ENCODE peak calls at places on chromosomes 11 and 22, in eight cellular contexts. One of them, this sample, is unnamed.

GRCh38 chr22:42134033-42135020 is 3.7 kb upstream of the CYP2D6 start:
- DNase-seq in WTC11: no peak
- DNase-seq in GM20000: no peak
- DNase-seq in endothelial cell of umbilical vein: no peak
- DNase-seq in CD4-positive, alpha-beta T cell: no peak
- DNase-seq in AG04450: no peak
- DNase-seq in mucosa of descending colon: no peak
- DNase-seq in ascending aorta: peak; percentile 62
- DNase-seq in this sample: no peak

GRCh38 chr11:133041928-133042890 is 490.1 kb downstream of the OPCML start:
- DNase-seq in GM20000: no peak
- DNase-seq in ascending aorta: no peak
- DNase-seq in CD4-positive, alpha-beta T cell: no peak
- DNase-seq in WTC11: no peak
- DNase-seq in mucosa of descending colon: no peak
- DNase-seq in AG04450: no peak
- DNase-seq in endothelial cell of umbilical vein: no peak
- DNase-seq in this sample: no peak

GRCh38 chr22:21998595-21999247 is 16.1 kb upstream of the TOP3B start:
- DNase-seq in ascending aorta: no peak
- DNase-seq in CD4-positive, alpha-beta T cell: no peak
- DNase-seq in mucosa of descending colon: no peak
- DNase-seq in endothelial cell of umbilical vein: no peak
- DNase-seq in WTC11: no peak
- DNase-seq in AG04450: no peak
- DNase-seq in GM20000: no peak
- DNase-seq in this sample: no peak

GRCh38 chr22:28909375-28909774 is 26.0 kb downstream of the ZNRF3 start:
- DNase-seq in AG04450: no peak
- DNase-seq in ascending aorta: no peak
- DNase-seq in WTC11: no peak
- DNase-seq in GM20000: peak; percentile 55
- DNase-seq in mucosa of descending colon: no peak
- DNase-seq in endothelial cell of umbilical vein: no peak
- DNase-seq in CD4-positive, alpha-beta T cell: no peak
- DNase-seq in this sample: no peak

GRCh38 chr11:60785136-60785535 is at the start of gene MS4A10:
- DNase-seq in GM20000: no peak
- DNase-seq in WTC11: no peak
- DNase-seq in AG04450: no peak
- DNase-seq in endothelial cell of umbilical vein: no peak
- DNase-seq in CD4-positive, alpha-beta T cell: no peak
- DNase-seq in mucosa of descending colon: no peak
- DNase-seq in ascending aorta: no peak
- DNase-seq in this sample: no peak

GRCh38 chr22:50688448-50688847 is 15.8 kb downstream of the SHANK3 start:
- DNase-seq in WTC11: no peak
- DNase-seq in GM20000: no peak
- DNase-seq in AG04450: no peak
- DNase-seq in endothelial cell of umbilical vein: no peak
- DNase-seq in ascending aorta: no peak
- DNase-seq in mucosa of descending colon: no peak
- DNase-seq in CD4-positive, alpha-beta T cell: no peak
- DNase-seq in this sample: no peak

GRCh38 chr11:112776834-112777793 is 184.1 kb upstream of the NCAM1 start:
- DNase-seq in AG04450: no peak
- DNase-seq in GM20000: no peak
- DNase-seq in CD4-positive, alpha-beta T cell: no peak
- DNase-seq in WTC11: no peak
- DNase-seq in ascending aorta: no peak
- DNase-seq in mucosa of descending colon: no peak
- DNase-seq in endothelial cell of umbilical vein: no peak
- DNase-seq in this sample: no peak

GRCh38 chr22:22554324-22555284 is 4.5 kb downstream of the PRAME start:
- DNase-seq in WTC11: no peak
- DNase-seq in AG04450: no peak
- DNase-seq in endothelial cell of umbilical vein: no peak
- DNase-seq in CD4-positive, alpha-beta T cell: no peak
- DNase-seq in GM20000: peak; percentile 60
- DNase-seq in ascending aorta: no peak
- DNase-seq in mucosa of descending colon: no peak
- DNase-seq in this sample: no peak

GRCh38 chr22:38755911-38756532 is at the start of gene SUN2:
- DNase-seq in ascending aorta: peak; percentile 97
- DNase-seq in WTC11: peak; percentile 80
- DNase-seq in GM20000: peak; percentile 100
- DNase-seq in CD4-positive, alpha-beta T cell: peak; percentile 96
- DNase-seq in AG04450: peak; percentile 34
- DNase-seq in endothelial cell of umbilical vein: peak; percentile 88
- DNase-seq in mucosa of descending colon: peak; percentile 97
- DNase-seq in this sample: peak; percentile 57

GRCh38 chr11:131883332-131883731 is 512.9 kb downstream of the NTM start:
- DNase-seq in AG04450: no peak
- DNase-seq in ascending aorta: no peak
- DNase-seq in CD4-positive, alpha-beta T cell: no peak
- DNase-seq in GM20000: no peak
- DNase-seq in endothelial cell of umbilical vein: no peak
- DNase-seq in mucosa of descending colon: no peak
- DNase-seq in WTC11: no peak
- DNase-seq in this sample: no peak

DNA sequence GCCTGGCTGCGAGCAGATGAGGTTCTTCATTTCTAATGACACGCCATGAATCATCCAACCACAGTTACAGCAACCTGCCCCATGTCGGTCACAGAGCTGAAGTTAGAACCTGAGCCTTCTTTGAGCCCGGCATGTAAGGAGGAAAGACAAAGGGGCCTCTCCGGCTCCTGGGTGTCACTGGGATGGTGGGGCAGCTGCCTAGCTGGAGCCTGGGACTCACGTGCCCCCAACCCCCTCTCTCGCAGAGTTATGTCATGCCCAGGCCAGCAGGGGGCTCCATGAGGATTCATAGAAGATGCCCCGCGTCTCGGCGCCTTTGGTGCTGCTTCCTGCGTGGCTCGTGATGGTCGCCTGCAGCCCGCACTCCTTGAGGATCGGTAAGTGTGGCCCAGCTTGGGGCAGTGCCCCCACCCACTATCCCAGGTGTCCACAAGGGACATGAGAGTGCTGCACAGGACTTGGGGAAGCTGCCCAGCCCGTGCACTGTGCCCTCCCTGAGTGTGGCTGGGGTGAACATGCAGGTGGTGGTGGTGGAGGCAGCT is 148.5 kb downstream of the GRIK4 start:
- DNase-seq in endothelial cell of umbilical vein: peak; percentile 19
- DNase-seq in CD4-positive, alpha-beta T cell: no peak
- DNase-seq in mucosa of descending colon: no peak
- DNase-seq in ascending aorta: no peak
- DNase-seq in AG04450: no peak
- DNase-seq in WTC11: peak; percentile 84
- DNase-seq in GM20000: peak; percentile 63
- DNase-seq in this sample: no peak
- TF ChIP-seq CTCF in endothelial cell of umbilical vein: peak; percentile 63
- TF ChIP-seq CTCF in CD4-positive, alpha-beta T cell: no peak
- TF ChIP-seq CTCF in mucosa of descending colon: no peak
- TF ChIP-seq CTCF in ascending aorta: peak; percentile 12
- TF ChIP-seq CTCF in AG04450: peak; percentile 32
- TF ChIP-seq CTCF in WTC11: peak; percentile 67
- TF ChIP-seq CTCF in GM20000: peak; percentile 60
- TF ChIP-seq CTCF in this sample: peak; percentile 28

GRCh38 chr11:14082338-14082737 is 119.8 kb downstream of the SPON1 start:
- DNase-seq in WTC11: no peak
- DNase-seq in AG04450: no peak
- DNase-seq in GM20000: no peak
- DNase-seq in CD4-positive, alpha-beta T cell: no peak
- DNase-seq in endothelial cell of umbilical vein: no peak
- DNase-seq in ascending aorta: no peak
- DNase-seq in mucosa of descending colon: no peak
- DNase-seq in this sample: no peak

GRCh38 chr11:14081541-14082211 is 119.2 kb downstream of the SPON1 start:
- DNase-seq in CD4-positive, alpha-beta T cell: no peak
- DNase-seq in AG04450: no peak
- DNase-seq in mucosa of descending colon: no peak
- DNase-seq in GM20000: no peak
- DNase-seq in endothelial cell of umbilical vein: peak; percentile 31
- DNase-seq in ascending aorta: no peak
- DNase-seq in WTC11: no peak
- DNase-seq in this sample: no peak

GRCh38 chr11:14075679-14076078 is 113.2 kb downstream of the SPON1 start:
- DNase-seq in WTC11: no peak
- DNase-seq in ascending aorta: no peak
- DNase-seq in CD4-positive, alpha-beta T cell: no peak
- DNase-seq in endothelial cell of umbilical vein: no peak
- DNase-seq in mucosa of descending colon: no peak
- DNase-seq in GM20000: no peak
- DNase-seq in AG04450: no peak
- DNase-seq in this sample: no peak

GRCh38 chr11:14075118-14075601 is 112.6 kb downstream of the SPON1 start:
- DNase-seq in WTC11: peak; percentile 23
- DNase-seq in GM20000: no peak
- DNase-seq in mucosa of descending colon: no peak
- DNase-seq in ascending aorta: no peak
- DNase-seq in CD4-positive, alpha-beta T cell: peak; percentile 59
- DNase-seq in endothelial cell of umbilical vein: no peak
- DNase-seq in AG04450: no peak
- DNase-seq in this sample: no peak

DNA sequence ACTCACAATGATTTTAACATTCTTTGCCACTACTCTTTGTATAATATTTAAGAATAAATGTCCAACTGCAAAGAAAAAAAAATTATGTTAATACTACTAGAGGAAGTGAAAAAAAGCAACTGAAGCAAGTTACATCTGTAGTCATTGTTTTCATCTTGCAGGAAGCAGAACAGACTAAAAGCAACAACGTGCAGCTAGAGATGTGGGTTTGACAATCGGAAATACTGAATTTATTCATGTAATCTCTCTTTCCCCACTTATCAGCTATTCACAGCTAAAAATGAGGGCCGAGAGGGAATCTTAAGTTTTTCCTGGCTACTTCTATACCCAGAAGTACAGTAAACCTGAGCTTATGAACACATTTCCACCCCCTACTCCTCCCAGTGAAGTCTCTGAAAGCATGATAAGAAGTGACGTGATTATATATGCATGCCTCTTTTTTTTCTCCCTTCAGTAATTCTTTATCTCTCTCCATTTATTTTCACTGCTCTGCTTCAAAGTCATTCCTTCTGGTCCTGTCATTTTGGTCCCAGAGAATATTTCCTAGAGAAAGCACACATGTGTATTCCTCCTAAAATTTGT is 116.5 kb downstream of the SPON1 start:
- DNase-seq in endothelial cell of umbilical vein: peak; percentile 37
- DNase-seq in GM20000: no peak
- DNase-seq in WTC11: no peak
- DNase-seq in mucosa of descending colon: no peak
- DNase-seq in ascending aorta: no peak
- DNase-seq in AG04450: no peak
- DNase-seq in CD4-positive, alpha-beta T cell: no peak
- DNase-seq in this sample: no peak
- TF ChIP-seq CTCF in endothelial cell of umbilical vein: no peak
- TF ChIP-seq CTCF in GM20000: no peak
- TF ChIP-seq CTCF in WTC11: no peak
- TF ChIP-seq CTCF in mucosa of descending colon: no peak
- TF ChIP-seq CTCF in ascending aorta: no peak
- TF ChIP-seq CTCF in AG04450: no peak
- TF ChIP-seq CTCF in CD4-positive, alpha-beta T cell: no peak
- TF ChIP-seq CTCF in this sample: no peak

GRCh38 chr11:11667056-11667455 is 45.3 kb upstream of the GALNT18 start:
- DNase-seq in endothelial cell of umbilical vein: no peak
- DNase-seq in AG04450: no peak
- DNase-seq in CD4-positive, alpha-beta T cell: no peak
- DNase-seq in ascending aorta: no peak
- DNase-seq in GM20000: no peak
- DNase-seq in WTC11: no peak
- DNase-seq in mucosa of descending colon: no peak
- DNase-seq in this sample: no peak
- TF ChIP-seq CTCF in endothelial cell of umbilical vein: no peak
- TF ChIP-seq CTCF in AG04450: peak; percentile 17
- TF ChIP-seq CTCF in CD4-positive, alpha-beta T cell: no peak
- TF ChIP-seq CTCF in ascending aorta: no peak
- TF ChIP-seq CTCF in GM20000: no peak
- TF ChIP-seq CTCF in WTC11: no peak
- TF ChIP-seq CTCF in mucosa of descending colon: no peak
- TF ChIP-seq CTCF in this sample: no peak

GRCh38 chr11:33151411-33151810 is 9.9 kb downstream of the CSTF3 start:
- DNase-seq in GM20000: no peak
- DNase-seq in AG04450: no peak
- DNase-seq in CD4-positive, alpha-beta T cell: no peak
- DNase-seq in ascending aorta: no peak
- DNase-seq in WTC11: no peak
- DNase-seq in endothelial cell of umbilical vein: peak; percentile 64
- DNase-seq in mucosa of descending colon: no peak
- DNase-seq in this sample: no peak
- TF ChIP-seq CTCF in GM20000: no peak
- TF ChIP-seq CTCF in AG04450: no peak
- TF ChIP-seq CTCF in CD4-positive, alpha-beta T cell: no peak
- TF ChIP-seq CTCF in ascending aorta: no peak
- TF ChIP-seq CTCF in WTC11: no peak
- TF ChIP-seq CTCF in endothelial cell of umbilical vein: no peak
- TF ChIP-seq CTCF in mucosa of descending colon: no peak
- TF ChIP-seq CTCF in this sample: no peak

GRCh38 chr11:77073328-77074001 is 6.7 kb downstream of the CAPN5 start:
- DNase-seq in WTC11: no peak
- DNase-seq in mucosa of descending colon: peak; percentile 92
- DNase-seq in CD4-positive, alpha-beta T cell: no peak
- DNase-seq in endothelial cell of umbilical vein: peak; percentile 88
- DNase-seq in AG04450: peak; percentile 80
- DNase-seq in GM20000: peak; percentile 26
- DNase-seq in ascending aorta: peak; percentile 95
- DNase-seq in this sample: peak; percentile 89
- TF ChIP-seq CTCF in WTC11: no peak
- TF ChIP-seq CTCF in mucosa of descending colon: peak; percentile 56
- TF ChIP-seq CTCF in CD4-positive, alpha-beta T cell: no peak
- TF ChIP-seq CTCF in endothelial cell of umbilical vein: peak; percentile 28
- TF ChIP-seq CTCF in AG04450: peak; percentile 56
- TF ChIP-seq CTCF in GM20000: no peak
- TF ChIP-seq CTCF in ascending aorta: peak; percentile 67
- TF ChIP-seq CTCF in this sample: peak; percentile 89

DNA sequence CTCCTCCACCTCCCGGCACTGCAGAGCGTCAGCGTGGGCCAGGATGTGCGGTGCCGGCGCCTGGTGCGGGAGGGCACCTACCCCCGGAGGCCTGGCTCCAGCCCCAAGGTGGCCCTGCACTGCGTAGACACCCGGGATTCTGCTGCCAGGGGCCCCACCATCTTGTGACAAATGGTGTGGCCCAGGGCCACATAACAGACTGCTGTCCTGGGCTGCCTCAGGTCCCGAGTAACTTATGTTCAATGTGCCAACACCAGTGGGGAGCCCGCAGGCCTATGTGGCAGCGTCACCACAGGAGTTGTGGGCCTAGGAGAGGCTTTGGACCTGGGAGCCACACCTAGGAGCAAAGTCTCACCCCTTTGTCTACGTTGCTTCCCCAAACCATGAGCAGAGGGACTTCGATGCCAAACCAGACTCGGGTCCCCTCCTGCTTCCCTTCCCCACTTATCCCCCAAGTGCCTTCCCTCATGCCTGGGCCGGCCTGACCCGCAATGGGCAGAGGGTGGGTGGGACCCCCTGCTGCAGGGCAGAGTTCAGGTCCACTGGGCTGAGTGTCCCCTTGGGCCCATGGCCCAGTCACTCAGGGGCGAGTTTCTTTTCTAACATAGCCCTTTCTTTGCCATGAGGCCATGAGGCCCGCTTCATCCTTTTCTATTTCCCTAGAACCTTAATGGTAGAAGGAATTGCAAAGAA is 13.5 kb downstream of the TSKU start:
- DNase-seq in AG04450: no peak
- DNase-seq in CD4-positive, alpha-beta T cell: no peak
- DNase-seq in mucosa of descending colon: no peak
- DNase-seq in ascending aorta: peak; percentile 61
- DNase-seq in WTC11: no peak
- DNase-seq in endothelial cell of umbilical vein: no peak
- DNase-seq in GM20000: no peak
- DNase-seq in this sample: no peak
- TF ChIP-seq CTCF in AG04450: no peak
- TF ChIP-seq CTCF in CD4-positive, alpha-beta T cell: no peak
- TF ChIP-seq CTCF in mucosa of descending colon: no peak
- TF ChIP-seq CTCF in ascending aorta: no peak
- TF ChIP-seq CTCF in WTC11: no peak
- TF ChIP-seq CTCF in endothelial cell of umbilical vein: no peak
- TF ChIP-seq CTCF in GM20000: no peak
- TF ChIP-seq CTCF in this sample: no peak